ENCODE peak calls at places on chromosomes 13 and 19, in six cellular contexts. Y, P, G, A, D and X are unnamed samples.

GRCh38 chr13:24187185-24187584 is 26.7 kb downstream of the SPATA13 start:
- DNase-seq in D (no peak), P (no peak), G (no peak), A (no peak), Y (peak), X (no peak)

GRCh38 chr13:51032831-51033230 is 78.2 kb downstream of the C13orf42 start:
- DNase-seq in A (no peak), P (no peak), Y (no peak), D (no peak), G (no peak), X (no peak)

GRCh38 chr13:113065406-113066141 is 40.0 kb upstream of the F7 start:
- DNase-seq in D (no peak), Y (peak), A (no peak), G (no peak), P (no peak), X (no peak)

GRCh38 chr19:11237321-11237720 is 2.1 kb upstream of the ANGPTL8 start:
- DNase-seq in D (no peak), P (no peak), G (no peak), Y (no peak), A (no peak), X (no peak)

GRCh38 chr19:5985098-5985783 is 7.3 kb upstream of the RANBP3 start:
- DNase-seq in D (no peak), G (no peak), P (no peak), A (no peak), Y (peak), X (no peak)

GRCh38 chr19:55253842-55254624 is 4.8 kb downstream of the PPP6R1 start:
- DNase-seq in Y (no peak), G (no peak), P (no peak), A (no peak), D (peak), X (no peak)

GRCh38 chr13:112899618-112900600 is 69.1 kb upstream of the MCF2L start:
- DNase-seq in A (no peak), Y (no peak), P (peak), G (no peak), D (no peak), X (peak)

GRCh38 chr19:33096005-33096404 is 15.0 kb downstream of the GPATCH1 start:
- DNase-seq in A (no peak), D (peak), Y (no peak), G (no peak), P (no peak), X (no peak)

GRCh38 chr13:112103260-112103843 is 36.4 kb downstream of the SOX1 start:
- DNase-seq in A (no peak), G (no peak), Y (no peak), D (no peak), P (no peak), X (no peak)

GRCh38 chr19:17933414-17934129 is 757 bp downstream of the CCDC124 start:
- DNase-seq in Y (peak), G (peak), P (no peak), A (no peak), D (no peak), X (no peak)

GRCh38 chr13:112965103-112965502 is 3.9 kb upstream of the MCF2L start:
- DNase-seq in G (no peak), Y (no peak), P (no peak), D (no peak), A (no peak), X (no peak)

GRCh38 chr19:13396256-13397080 is 109.8 kb downstream of the CACNA1A start:
- DNase-seq in Y (peak), A (no peak), G (peak), P (peak), D (peak), X (no peak)

GRCh38 chr19:32465176-32465575 is 59.6 kb downstream of the DPY19L3 start:
- DNase-seq in Y (no peak), G (no peak), A (no peak), P (no peak), D (no peak), X (no peak)

GRCh38 chr19:709965-710714 is 1.4 kb downstream of the PALM start:
- DNase-seq in A (no peak), G (no peak), Y (no peak), D (no peak), P (peak), X (peak)

GRCh38 chr13:49112782-49113525 is 107.2 kb upstream of the MLNR start:
- DNase-seq in Y (peak), A (no peak), P (no peak), D (no peak), G (no peak), X (no peak)

DNA sequence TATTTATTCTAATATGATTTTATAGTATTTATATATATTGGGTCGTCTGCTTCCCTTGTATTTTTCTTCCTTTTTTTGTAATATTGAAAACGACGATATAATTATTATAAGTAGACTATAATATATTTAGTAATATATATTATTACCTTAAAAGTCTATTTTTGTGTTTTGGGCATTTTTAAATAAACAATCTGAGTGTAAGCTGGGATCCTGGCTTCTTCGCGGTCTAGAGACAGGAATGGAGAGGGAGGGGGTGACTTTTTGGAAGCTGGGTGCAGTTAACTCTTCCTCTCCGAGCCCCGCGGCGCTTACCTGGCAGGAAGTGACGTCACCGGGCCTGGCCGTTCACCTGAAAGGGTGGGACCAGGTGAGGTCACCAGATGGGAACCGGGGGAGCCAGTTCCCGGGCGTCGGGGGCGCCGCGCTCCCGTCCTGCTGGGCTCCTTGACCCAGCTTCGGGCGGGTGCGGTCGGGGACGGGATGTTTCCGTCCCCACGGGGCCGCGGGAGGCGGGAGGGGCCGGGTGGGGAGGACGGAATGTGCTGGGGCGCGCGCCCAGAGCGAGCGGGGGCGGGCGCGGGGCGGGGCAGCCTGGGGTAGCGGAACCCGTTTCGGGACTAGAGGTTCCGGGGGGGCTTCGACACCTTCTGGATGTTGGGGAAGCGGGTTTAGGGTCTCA is 2.7 kb downstream of the ZFP36 start:
- DNase-seq in A (peak), D (peak), Y (peak), G (peak), P (peak), X (peak)
- TF ChIP-seq POLR2A in A (peak), D (peak), Y (peak), G (peak), P (peak), X (no peak)

GRCh38 chr13:30396434-30397075 is 25.7 kb upstream of the UBE2L5 start:
- DNase-seq in D (no peak), G (no peak), P (no peak), Y (peak), A (no peak), X (no peak)
- H3K4me3 ChIP-seq in D (no peak), G (peak), P (no peak), Y (no peak), A (no peak), X (no peak)

GRCh38 chr19:22882797-22883196 is 50.7 kb downstream of the ZNF723 start:
- DNase-seq in Y (peak), A (no peak), P (no peak), G (peak), D (no peak), X (no peak)
- TF ChIP-seq CTCF in Y (peak), A (peak), P (peak), G (peak), D (no peak), X (no peak)

DNA sequence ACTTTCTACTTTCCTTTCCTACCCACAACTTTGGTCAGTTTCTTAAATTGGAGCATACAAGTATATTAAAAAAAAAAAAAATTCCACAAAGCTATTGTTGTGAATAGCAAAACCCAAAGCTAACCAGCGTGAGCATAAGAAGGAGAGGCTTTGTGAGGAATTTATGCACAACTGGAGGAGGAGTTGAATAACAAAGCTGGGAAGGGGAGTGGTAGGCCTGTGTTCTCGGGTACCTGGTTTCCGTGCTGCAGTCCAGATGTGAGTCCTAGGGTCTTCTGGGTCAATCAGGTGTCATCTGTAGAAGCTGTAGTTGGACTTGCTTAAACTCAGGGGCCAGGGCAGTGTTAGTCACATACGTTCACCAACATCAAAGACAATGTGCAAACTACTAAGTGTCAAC is 422.5 kb upstream of the SGCG start:
- DNase-seq in P (no peak), G (no peak), D (no peak), A (no peak), Y (no peak), X (no peak)
- TF ChIP-seq POLR2A in P (no peak), G (no peak), D (no peak), A (no peak), Y (no peak), X (no peak)

GRCh38 chr19:7596191-7596937 is 701 bp downstream of the CAMSAP3 start:
- DNase-seq in G (no peak), Y (no peak), P (no peak), D (no peak), A (no peak), X (no peak)

GRCh38 chr19:7600721-7601120 is 5.1 kb downstream of the CAMSAP3 start:
- DNase-seq in P (no peak), D (no peak), Y (no peak), G (no peak), A (no peak), X (no peak)

GRCh38 chr19:7598180-7598579 is 2.5 kb downstream of the CAMSAP3 start:
- DNase-seq in D (no peak), P (no peak), Y (no peak), G (no peak), A (no peak), X (no peak)

GRCh38 chr19:7597689-7598088 is 2.0 kb downstream of the CAMSAP3 start:
- DNase-seq in P (no peak), A (no peak), D (no peak), G (peak), Y (no peak), X (no peak)

DNA sequence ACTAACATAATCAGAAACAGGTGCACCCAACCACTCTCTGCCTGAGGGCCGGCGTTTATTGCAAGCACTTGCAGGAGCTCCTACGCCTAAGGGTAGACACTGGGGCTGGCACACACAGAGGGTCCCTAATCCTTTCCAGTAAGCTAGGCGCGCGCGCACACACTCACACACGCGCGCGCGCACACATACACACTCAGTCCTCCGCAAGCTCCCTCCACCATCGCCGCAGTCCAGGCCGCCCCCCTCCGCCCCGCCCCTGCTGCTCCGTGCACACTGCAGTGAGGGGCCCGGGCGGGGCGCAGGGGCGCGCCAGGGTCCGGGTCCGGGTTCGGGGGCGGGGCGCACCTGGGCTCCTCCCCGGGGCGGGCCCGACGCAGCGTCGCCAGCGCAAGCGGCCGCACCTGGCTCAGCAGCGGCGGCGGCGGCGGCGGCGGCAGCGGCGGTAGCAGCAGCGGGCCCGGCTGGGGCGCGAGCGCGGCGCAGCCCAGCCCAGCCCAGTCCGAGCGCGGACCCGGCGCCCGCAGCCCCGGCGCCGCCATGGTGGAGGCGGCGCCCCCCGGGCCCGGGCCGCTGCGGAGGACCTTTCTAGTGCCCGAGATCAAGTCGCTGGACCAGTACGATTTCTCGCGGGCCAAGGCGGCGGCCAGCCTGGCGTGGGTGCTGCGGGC is at the start of gene CAMSAP3:
- DNase-seq in Y (no peak), A (no peak), G (peak), D (peak), P (no peak), X (no peak)
- H3K4me3 ChIP-seq in Y (peak), A (peak), G (peak), D (peak), P (peak), X (peak)

DNA sequence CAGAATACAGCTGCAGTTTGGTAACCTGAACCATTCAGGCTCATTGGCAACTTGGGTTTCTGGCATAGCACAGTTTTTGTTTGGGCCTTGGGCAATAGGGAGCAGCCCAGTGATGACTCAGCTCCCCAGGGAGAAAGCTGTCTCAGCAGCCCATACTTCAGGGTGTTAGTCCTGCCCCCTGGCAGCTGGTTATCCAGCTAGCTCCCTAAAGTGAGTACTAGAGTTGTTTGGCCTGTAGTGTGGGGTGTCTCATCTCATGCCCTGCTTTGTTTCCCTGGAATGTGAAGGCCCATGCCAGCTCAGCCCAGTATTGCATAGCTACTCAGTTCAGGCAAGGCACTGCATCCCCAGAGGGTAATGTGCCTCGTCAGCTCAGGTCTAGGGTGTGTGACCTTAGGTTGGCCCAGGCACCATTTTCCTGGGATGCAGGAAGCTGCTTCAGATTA is 18.2 kb upstream of the ZNF543 start:
- DNase-seq in G (no peak), Y (peak), A (peak), D (no peak), P (no peak), X (peak)
- TF ChIP-seq CTCF in G (no peak), Y (peak), A (no peak), D (no peak), P (no peak), X (no peak)